ENCODE peak calls at places on chromosomes 16 and 17, in four cellular contexts. One of them, this sample, is unnamed.
A peak's percentile ranks its signal among the peaks of the same experiment; 100 is the strongest.

GRCh38 chr17:51263001-51263400 is 2.7 kb downstream of the UTP18 start:
- DNase-seq in A549: no peak
- DNase-seq in HepG2: no peak
- DNase-seq in K562: no peak
- DNase-seq in this sample: no peak

GRCh38 chr16:1614226-1615102 is 2.3 kb downstream of the CRAMP1 start:
- DNase-seq in A549: peak; percentile 58
- DNase-seq in HepG2: no peak
- DNase-seq in K562: peak; percentile 50
- DNase-seq in this sample: no peak

GRCh38 chr17:2695243-2695960 is 16.2 kb downstream of the CLUH start:
- DNase-seq in A549: no peak
- DNase-seq in HepG2: no peak
- DNase-seq in K562: peak; percentile 3
- DNase-seq in this sample: no peak

GRCh38 chr17:80315517-80316182 is 55.0 kb downstream of the RNF213 start:
- DNase-seq in A549: no peak
- DNase-seq in HepG2: no peak
- DNase-seq in K562: no peak
- DNase-seq in this sample: no peak

GRCh38 chr16:86306046-86306644 is 204.2 kb upstream of the FOXF1 start:
- DNase-seq in A549: no peak
- DNase-seq in HepG2: no peak
- DNase-seq in K562: no peak
- DNase-seq in this sample: no peak

GRCh38 chr17:61806081-61806828 is 57.1 kb downstream of the BRIP1 start:
- DNase-seq in A549: no peak
- DNase-seq in HepG2: no peak
- DNase-seq in K562: no peak
- DNase-seq in this sample: no peak

GRCh38 chr17:81966343-81967243 is 5.6 kb upstream of the NOTUM start:
- DNase-seq in A549: no peak
- DNase-seq in HepG2: peak; percentile 89
- DNase-seq in K562: no peak
- DNase-seq in this sample: no peak

GRCh38 chr17:17702821-17703607 is 21.8 kb downstream of the RAI1 start:
- DNase-seq in A549: no peak
- DNase-seq in HepG2: peak; percentile 53
- DNase-seq in K562: peak; percentile 63
- DNase-seq in this sample: no peak

GRCh38 chr16:29775742-29776408 is 2.2 kb upstream of the ZG16 start:
- DNase-seq in A549: no peak
- DNase-seq in HepG2: no peak
- DNase-seq in K562: peak; percentile 50
- DNase-seq in this sample: no peak

GRCh38 chr16:66845791-66846221 is 1.6 kb downstream of the CA7 start:
- DNase-seq in A549: no peak
- DNase-seq in HepG2: no peak
- DNase-seq in K562: no peak
- DNase-seq in this sample: no peak

GRCh38 chr16:48378836-48379235 is 6.4 kb downstream of the SIAH1 start:
- DNase-seq in A549: no peak
- DNase-seq in HepG2: no peak
- DNase-seq in K562: no peak
- DNase-seq in this sample: no peak

GRCh38 chr17:42281571-42282096 is 5.4 kb upstream of the STAT5B start:
- DNase-seq in A549: no peak
- DNase-seq in HepG2: no peak
- DNase-seq in K562: peak; percentile 8
- DNase-seq in this sample: no peak

GRCh38 chr16:24358117-24358516 is 102.0 kb downstream of the CACNG3 start:
- DNase-seq in A549: no peak
- DNase-seq in HepG2: no peak
- DNase-seq in K562: no peak
- DNase-seq in this sample: no peak

GRCh38 chr16:83968483-83968865 is 430 bp downstream of the NECAB2 start:
- DNase-seq in A549: no peak
- DNase-seq in HepG2: no peak
- DNase-seq in K562: no peak
- DNase-seq in this sample: no peak

DNA sequence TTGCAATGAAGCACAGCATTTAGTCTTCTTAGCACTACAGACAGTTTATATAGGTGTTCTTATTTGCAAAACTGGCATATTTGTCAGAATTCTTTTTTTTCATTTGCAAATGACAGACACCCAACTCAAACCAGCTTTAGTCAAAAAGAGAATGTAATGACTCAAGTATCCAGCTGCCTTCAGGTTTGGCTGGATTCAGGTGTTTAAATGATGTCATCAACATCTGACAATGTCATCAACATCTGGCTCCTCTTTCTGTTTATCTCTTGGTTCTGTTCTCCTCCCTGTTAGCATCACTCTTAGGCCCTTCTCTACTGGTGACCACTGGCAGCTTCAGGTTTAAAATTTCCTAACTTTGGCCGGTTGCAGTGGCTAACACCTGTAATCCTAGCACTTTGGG is 18.9 kb downstream of the TMC5 start:
- DNase-seq in A549: no peak
- DNase-seq in HepG2: no peak
- DNase-seq in K562: no peak
- DNase-seq in this sample: no peak
- TF ChIP-seq POLR2AphosphoS2 in A549: no peak
- TF ChIP-seq POLR2AphosphoS2 in HepG2: no peak
- TF ChIP-seq POLR2AphosphoS2 in K562: no peak
- TF ChIP-seq POLR2AphosphoS2 in this sample: no peak

DNA sequence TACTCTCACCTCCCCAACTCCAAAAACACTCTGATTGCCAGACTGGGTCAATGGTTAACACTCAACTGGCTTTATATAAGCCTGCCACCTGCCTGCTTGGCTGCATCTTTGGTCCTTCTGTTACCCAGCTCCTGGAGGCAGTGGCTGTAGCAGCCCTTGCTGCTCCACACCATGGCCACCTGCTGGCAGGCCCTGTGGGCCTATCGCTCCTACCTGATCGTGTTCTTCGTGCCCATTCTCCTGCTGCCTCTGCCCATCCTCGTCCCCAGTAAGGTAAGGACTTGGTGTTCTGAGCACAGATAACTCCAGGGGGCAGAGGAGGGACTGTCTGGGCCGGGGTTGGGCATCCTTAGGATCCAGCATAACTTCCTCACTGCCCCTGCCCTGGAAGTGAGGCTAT is at the start of gene SLC13A2:
- DNase-seq in A549: no peak
- DNase-seq in HepG2: no peak
- DNase-seq in K562: no peak
- DNase-seq in this sample: no peak
- TF ChIP-seq POLR2AphosphoS2 in A549: no peak
- TF ChIP-seq POLR2AphosphoS2 in HepG2: no peak
- TF ChIP-seq POLR2AphosphoS2 in K562: no peak
- TF ChIP-seq POLR2AphosphoS2 in this sample: no peak

GRCh38 chr16:22007509-22008214 is at the start of gene MOSMO:
- DNase-seq in A549: peak; percentile 60
- DNase-seq in HepG2: peak; percentile 85
- DNase-seq in K562: peak; percentile 81
- DNase-seq in this sample: no peak
- TF ChIP-seq POLR2AphosphoS2 in A549: no peak
- TF ChIP-seq POLR2AphosphoS2 in HepG2: no peak
- TF ChIP-seq POLR2AphosphoS2 in K562: no peak
- TF ChIP-seq POLR2AphosphoS2 in this sample: no peak

GRCh38 chr16:57224651-57225335 is 20.3 kb upstream of the ARL2BP start:
- DNase-seq in A549: no peak
- DNase-seq in HepG2: no peak
- DNase-seq in K562: no peak
- DNase-seq in this sample: no peak
- TF ChIP-seq POLR2AphosphoS2 in A549: no peak
- TF ChIP-seq POLR2AphosphoS2 in HepG2: no peak
- TF ChIP-seq POLR2AphosphoS2 in K562: no peak
- TF ChIP-seq POLR2AphosphoS2 in this sample: no peak

GRCh38 chr16:3256876-3257465 is 538 bp upstream of the MEFV start:
- DNase-seq in A549: no peak
- DNase-seq in HepG2: no peak
- DNase-seq in K562: no peak
- DNase-seq in this sample: no peak
- TF ChIP-seq POLR2AphosphoS2 in A549: no peak
- TF ChIP-seq POLR2AphosphoS2 in HepG2: no peak
- TF ChIP-seq POLR2AphosphoS2 in K562: no peak
- TF ChIP-seq POLR2AphosphoS2 in this sample: no peak

GRCh38 chr16:81485225-81485624 is 40.6 kb downstream of the CMIP start:
- DNase-seq in A549: no peak
- DNase-seq in HepG2: no peak
- DNase-seq in K562: no peak
- DNase-seq in this sample: no peak

GRCh38 chr16:81488687-81489411 is 44.2 kb downstream of the CMIP start:
- DNase-seq in A549: no peak
- DNase-seq in HepG2: no peak
- DNase-seq in K562: no peak
- DNase-seq in this sample: no peak

GRCh38 chr16:81485824-81486554 is 41.4 kb downstream of the CMIP start:
- DNase-seq in A549: peak; percentile 47
- DNase-seq in HepG2: no peak
- DNase-seq in K562: no peak
- DNase-seq in this sample: no peak

GRCh38 chr16:81487301-81487720 is 42.7 kb downstream of the CMIP start:
- DNase-seq in A549: no peak
- DNase-seq in HepG2: no peak
- DNase-seq in K562: no peak
- DNase-seq in this sample: no peak

DNA sequence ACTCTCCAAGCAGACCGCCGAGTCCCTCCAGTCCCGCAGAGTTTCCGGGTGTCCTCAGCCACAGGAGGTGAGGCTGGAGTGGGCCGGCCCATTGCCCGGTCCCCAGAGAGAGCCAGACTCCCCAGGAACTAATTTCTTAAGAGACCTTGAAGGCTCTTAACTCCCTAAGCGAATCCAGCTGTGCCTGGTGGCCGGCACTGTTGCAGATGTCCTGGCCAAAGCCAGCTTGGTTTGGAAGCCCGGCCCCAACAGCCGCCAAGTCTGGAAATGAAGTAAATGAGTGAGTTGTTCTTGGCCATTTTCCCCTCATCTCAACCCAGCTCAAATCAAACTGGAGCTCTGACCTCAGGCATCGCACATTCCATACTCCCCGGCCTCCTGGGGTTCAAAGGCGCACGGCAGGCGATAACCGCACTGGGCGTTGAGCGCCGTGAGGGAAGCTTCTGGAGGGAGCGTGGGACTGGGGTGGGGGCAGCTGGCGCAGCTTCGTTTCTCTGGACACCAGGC is 42.0 kb downstream of the CMIP start:
- DNase-seq in A549: no peak
- DNase-seq in HepG2: no peak
- DNase-seq in K562: no peak
- DNase-seq in this sample: no peak
- TF ChIP-seq POLR2AphosphoS2 in A549: no peak
- TF ChIP-seq POLR2AphosphoS2 in HepG2: no peak
- TF ChIP-seq POLR2AphosphoS2 in K562: no peak
- TF ChIP-seq POLR2AphosphoS2 in this sample: no peak

This sample was measured in GM12878.